ENCODE peak calls at places on chromosomes 16 and 17, in ten cellular contexts. T is body of pancreas, F is upper lobe of left lung, O is K562, X is A549, S is esophagus muscularis mucosa, D is esophagus squamous epithelium, N is testis, Z is transverse colon, H is prostate gland. E is an unnamed sample.

GRCh38 chr17:55384833-55385232 is 36.8 kb downstream of the MMD start:
- DNase-seq in T (no peak), F (no peak), O (no peak), X (no peak), S (no peak), D (no peak), N (no peak), Z (no peak), H (no peak), E (no peak)

GRCh38 chr17:81980752-81981239 is 3.4 kb downstream of the ASPSCR1 start:
- DNase-seq in T (no peak), F (no peak), O (no peak), X (no peak), S (no peak), D (no peak), N (no peak), Z (no peak), H (no peak), E (no peak)

GRCh38 chr16:55264949-55265348 is 59.1 kb upstream of the IRX6 start:
- DNase-seq in T (no peak), F (no peak), O (no peak), X (no peak), S (no peak), D (no peak), N (no peak), Z (no peak), H (peak; percentile 7), E (no peak)

GRCh38 chr17:39177256-39177655 is 11.3 kb upstream of the ARL5C start:
- DNase-seq in T (no peak), F (peak; percentile 33), O (peak; percentile 44), X (no peak), S (no peak), D (no peak), N (peak; percentile 60), Z (no peak), H (no peak), E (no peak)

GRCh38 chr17:79936661-79937434 is 97.6 kb upstream of the CBX4 start:
- DNase-seq in T (no peak), F (peak; percentile 29), O (no peak), X (no peak), S (no peak), D (no peak), N (no peak), Z (no peak), H (no peak), E (no peak)

GRCh38 chr17:78107976-78108725 is 20.4 kb downstream of the TMC6 start:
- DNase-seq in T (no peak), F (no peak), O (no peak), X (no peak), S (no peak), D (no peak), N (no peak), Z (peak; percentile 1), H (no peak), E (no peak)

GRCh38 chr16:19203374-19203966 is 35.4 kb downstream of the SYT17 start:
- DNase-seq in T (peak; percentile 71), F (no peak), O (no peak), X (no peak), S (no peak), D (no peak), N (no peak), Z (no peak), H (peak; percentile 24), E (peak; percentile 66)

GRCh38 chr17:30449480-30449879 is 27.7 kb upstream of the GOSR1 start:
- DNase-seq in T (peak; percentile 21), F (no peak), O (no peak), X (no peak), S (no peak), D (no peak), N (no peak), Z (no peak), H (no peak), E (no peak)

GRCh38 chr17:9206160-9206988 is 185.1 kb downstream of the NTN1 start:
- DNase-seq in T (no peak), F (peak; percentile 54), O (no peak), X (no peak), S (no peak), D (no peak), N (peak; percentile 28), Z (no peak), H (no peak), E (no peak)

GRCh38 chr17:45223541-45224528 is 2.1 kb downstream of the FMNL1 start:
- DNase-seq in T (no peak), F (no peak), O (no peak), X (no peak), S (no peak), D (no peak), N (no peak), Z (no peak), H (no peak), E (no peak)

GRCh38 chr17:41835800-41836549 is at the start of gene NT5C3B:
- DNase-seq in T (peak; percentile 78), F (peak; percentile 93), O (peak; percentile 94), X (peak; percentile 93), S (no peak), D (no peak), N (peak; percentile 61), Z (peak; percentile 66), H (peak; percentile 39), E (peak; percentile 72)

GRCh38 chr17:2904135-2904534 is 107.9 kb downstream of the RAP1GAP2 start:
- DNase-seq in T (peak; percentile 93), F (no peak), O (no peak), X (no peak), S (no peak), D (no peak), N (no peak), Z (peak; percentile 22), H (no peak), E (no peak)

GRCh38 chr17:15377608-15378007 is 36.2 kb upstream of the TEKT3 start:
- DNase-seq in T (peak; percentile 52), F (no peak), O (no peak), X (no peak), S (no peak), D (no peak), N (no peak), Z (no peak), H (no peak), E (no peak)

GRCh38 chr17:61253937-61254677 is 145.5 kb upstream of the TBX2 start:
- DNase-seq in T (no peak), F (peak; percentile 29), O (no peak), X (no peak), S (no peak), D (no peak), N (no peak), Z (peak; percentile 20), H (no peak), E (no peak)

DNA sequence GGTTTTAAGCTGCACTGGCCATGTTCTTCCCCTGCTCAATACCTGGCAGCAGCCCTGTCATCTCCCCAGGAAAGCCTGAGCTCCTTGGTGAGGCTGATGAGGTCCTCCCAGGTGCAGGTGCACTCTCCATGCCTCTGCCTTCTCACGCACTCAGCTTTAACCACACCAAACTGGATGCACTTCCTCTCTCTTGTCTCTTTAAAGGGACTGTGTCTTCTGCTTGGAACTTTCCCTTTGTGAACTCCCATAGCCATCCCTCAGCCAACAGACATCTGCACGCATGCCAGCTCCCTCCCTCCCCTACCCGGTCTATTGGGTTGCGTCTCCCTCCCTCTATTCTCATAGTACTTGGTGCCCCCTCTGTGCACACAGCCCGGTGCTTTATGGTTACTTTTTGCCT is 231.2 kb downstream of the MSI2 start:
- DNase-seq in T (no peak), F (no peak), O (no peak), X (no peak), S (no peak), D (no peak), N (no peak), Z (no peak), H (no peak), E (no peak)
- H3K4me1 ChIP-seq in T (no peaks in the 10 kb centered on the region), F (no peaks in the 10 kb centered on the region), O (peaks cover 9% of the 10 kb centered on the region), X (peaks cover under 1% of the 10 kb centered on the region), S (peaks cover 52% of the 10 kb centered on the region), D (peaks cover 45% of the 10 kb centered on the region), N (peaks cover 34% of the 10 kb centered on the region), Z (no peaks in the 10 kb centered on the region), H (peaks cover 9% of the 10 kb centered on the region), E (no peaks in the 10 kb centered on the region)

GRCh38 chr16:28504707-28505404 is 1.8 kb downstream of the IL27 start:
- DNase-seq in T (no peak), F (no peak), O (no peak), X (no peak), S (no peak), D (no peak), N (no peak), Z (no peak), H (no peak), E (no peak)
- TF ChIP-seq CTCF in T (no peak), F (no peak), O (no peak), X (no peak), S (no peak), D (no peak), N (no peak), Z (no peak), H (no peak), E (no peak)

DNA sequence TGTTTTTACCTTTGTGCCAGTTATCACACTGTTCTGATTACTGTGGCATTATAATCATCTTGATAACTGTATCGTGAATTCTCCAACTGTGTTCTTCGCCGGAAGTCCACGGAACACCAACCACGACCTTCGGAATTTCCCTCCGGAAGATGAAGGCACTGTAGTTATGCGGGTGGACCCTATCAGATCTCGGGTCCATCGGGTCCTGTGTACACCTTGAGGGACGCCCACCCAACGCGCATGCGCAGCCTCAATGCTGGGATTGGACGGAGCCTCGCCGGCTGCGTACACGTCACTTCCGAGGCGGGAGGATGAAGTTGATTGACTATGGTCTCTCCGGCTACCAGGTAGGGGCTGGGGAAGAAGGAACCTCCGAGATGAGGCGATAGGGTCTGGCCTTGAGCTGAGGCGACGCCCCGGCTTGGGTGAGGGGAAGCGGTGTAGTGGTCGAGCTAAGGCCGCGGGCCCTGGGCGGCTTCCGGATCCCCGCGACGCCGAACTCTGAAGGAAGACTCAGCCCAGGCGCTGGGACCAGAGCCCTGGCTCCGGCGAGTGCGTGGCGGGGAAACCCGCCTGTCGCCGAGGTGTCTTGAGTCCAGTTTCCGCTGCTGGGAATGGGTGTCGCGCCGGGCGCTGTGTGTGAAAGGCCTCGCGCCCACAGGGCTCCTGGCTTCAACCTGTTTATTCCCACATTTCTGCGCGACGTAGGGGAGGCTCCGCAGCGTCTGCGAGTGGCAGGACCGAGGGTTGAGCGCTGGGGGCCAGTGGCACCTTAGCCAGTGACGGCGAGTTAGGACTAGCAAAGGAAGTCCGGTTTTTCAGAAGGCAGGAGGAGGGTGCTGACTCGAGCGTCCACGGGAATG is at the start of gene DHRS7B:
- DNase-seq in T (peak; percentile 97), F (peak; percentile 96), O (peak; percentile 97), X (peak; percentile 99), S (peak; percentile 99), D (peak; percentile 56), N (peak; percentile 97), Z (peak; percentile 98), H (peak; percentile 97), E (peak; percentile 98)
- TF ChIP-seq POLR2A in T (peak; percentile 44), F (peak; percentile 84), O (peak; percentile 86), X (peak; percentile 89), S (no peak), D (peak; percentile 75), N (no peak), Z (peak; percentile 90), H (peak; percentile 84), E (peak; percentile 67)

DNA sequence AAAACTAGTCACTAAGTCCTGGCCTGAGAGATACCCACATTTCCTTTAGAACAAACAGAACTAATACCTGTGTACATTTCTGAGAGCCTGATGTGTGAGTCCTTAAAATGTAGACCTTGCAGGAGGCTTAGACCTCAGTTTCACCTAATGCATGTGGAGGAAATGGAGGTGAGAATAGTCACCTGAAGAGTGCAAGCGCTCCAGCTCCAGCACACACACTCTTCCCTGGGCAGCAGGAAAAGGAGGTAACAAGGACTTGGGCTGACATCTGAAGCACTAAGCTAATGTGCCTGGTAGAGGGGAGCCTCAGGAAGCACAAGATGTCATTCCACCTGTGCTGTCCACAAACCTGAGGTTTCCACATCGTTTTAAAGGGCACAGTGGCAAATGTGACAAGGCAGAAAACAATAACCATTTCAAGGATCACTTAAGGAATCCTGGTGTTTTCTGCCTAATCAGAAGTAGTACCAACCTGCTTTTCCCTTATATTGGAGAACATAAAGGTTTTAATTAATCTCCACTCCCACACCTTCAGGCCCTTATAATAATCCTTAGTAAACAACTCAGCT is 17.2 kb upstream of the RSL1D1 start:
- DNase-seq in T (no peak), F (no peak), O (no peak), X (no peak), S (no peak), D (no peak), N (no peak), Z (no peak), H (no peak), E (no peak)
- H3K4me1 ChIP-seq in T (no peaks in the 10 kb centered on the region), F (peaks cover 7% of the 10 kb centered on the region), O (no peaks in the 10 kb centered on the region), X (peaks cover 21% of the 10 kb centered on the region), S (peaks cover 20% of the 10 kb centered on the region), D (peaks cover 48% of the 10 kb centered on the region), N (peaks cover 18% of the 10 kb centered on the region), Z (no peaks in the 10 kb centered on the region), H (no peaks in the 10 kb centered on the region), E (no peaks in the 10 kb centered on the region)

E was measured in right lobe of liver.